ENCODE peak calls at places on chromosome 9, in nine cellular contexts. One of them, this sample, is unnamed.

GRCh38 chr9:4984171-4984570 is 901 bp upstream of the JAK2 start:
- DNase-seq in fibroblast of the conjunctiva: peak; percentile 27
- DNase-seq in NCI-H2029: no peak
- DNase-seq in brain pericyte: no peak
- DNase-seq in progenitor cell of endocrine pancreas: no peak
- DNase-seq in ELR: peak; percentile 67
- DNase-seq in GM20000: no peak
- DNase-seq in stimulated activated CD8-positive, alpha-beta memory T cell treated with anti-CD3 and anti-CD28 coated beads, Interleukin-7, amount 100 ng/mL, for 4 hours: no peak
- DNase-seq in head of caudate nucleus: no peak
- DNase-seq in this sample: peak; percentile 3

GRCh38 chr9:32603914-32604852 is 31.2 kb upstream of the NDUFB6 start:
- DNase-seq in stimulated activated CD8-positive, alpha-beta memory T cell treated with anti-CD3 and anti-CD28 coated beads, Interleukin-7, amount 100 ng/mL, for 4 hours: no peak
- DNase-seq in GM20000: no peak
- DNase-seq in progenitor cell of endocrine pancreas: no peak
- DNase-seq in fibroblast of the conjunctiva: no peak
- DNase-seq in NCI-H2029: no peak
- DNase-seq in head of caudate nucleus: no peak
- DNase-seq in brain pericyte: no peak
- DNase-seq in ELR: peak; percentile 53
- DNase-seq in this sample: no peak

GRCh38 chr9:4862506-4863250 is 69.9 kb downstream of the RCL1 start:
- DNase-seq in progenitor cell of endocrine pancreas: no peak
- DNase-seq in brain pericyte: no peak
- DNase-seq in stimulated activated CD8-positive, alpha-beta memory T cell treated with anti-CD3 and anti-CD28 coated beads, Interleukin-7, amount 100 ng/mL, for 4 hours: no peak
- DNase-seq in ELR: no peak
- DNase-seq in GM20000: no peak
- DNase-seq in fibroblast of the conjunctiva: no peak
- DNase-seq in NCI-H2029: no peak
- DNase-seq in head of caudate nucleus: no peak
- DNase-seq in this sample: no peak

GRCh38 chr9:126650404-126650804 is 36.7 kb downstream of the LMX1B start:
- DNase-seq in brain pericyte: no peak
- DNase-seq in stimulated activated CD8-positive, alpha-beta memory T cell treated with anti-CD3 and anti-CD28 coated beads, Interleukin-7, amount 100 ng/mL, for 4 hours: no peak
- DNase-seq in GM20000: no peak
- DNase-seq in head of caudate nucleus: no peak
- DNase-seq in ELR: no peak
- DNase-seq in NCI-H2029: no peak
- DNase-seq in fibroblast of the conjunctiva: no peak
- DNase-seq in progenitor cell of endocrine pancreas: no peak
- DNase-seq in this sample: no peak

GRCh38 chr9:92138157-92138959 is 23.1 kb upstream of the SPTLC1 start:
- DNase-seq in fibroblast of the conjunctiva: peak; percentile 34
- DNase-seq in GM20000: peak; percentile 65
- DNase-seq in stimulated activated CD8-positive, alpha-beta memory T cell treated with anti-CD3 and anti-CD28 coated beads, Interleukin-7, amount 100 ng/mL, for 4 hours: peak; percentile 37
- DNase-seq in ELR: peak; percentile 71
- DNase-seq in NCI-H2029: peak; percentile 34
- DNase-seq in progenitor cell of endocrine pancreas: peak; percentile 86
- DNase-seq in brain pericyte: no peak
- DNase-seq in head of caudate nucleus: peak; percentile 62
- DNase-seq in this sample: peak; percentile 61

GRCh38 chr9:134551657-134552348 is 89.8 kb upstream of the COL5A1 start:
- DNase-seq in stimulated activated CD8-positive, alpha-beta memory T cell treated with anti-CD3 and anti-CD28 coated beads, Interleukin-7, amount 100 ng/mL, for 4 hours: no peak
- DNase-seq in NCI-H2029: no peak
- DNase-seq in GM20000: no peak
- DNase-seq in head of caudate nucleus: peak; percentile 19
- DNase-seq in fibroblast of the conjunctiva: peak; percentile 24
- DNase-seq in progenitor cell of endocrine pancreas: no peak
- DNase-seq in ELR: peak; percentile 94
- DNase-seq in brain pericyte: no peak
- DNase-seq in this sample: no peak

GRCh38 chr9:133524146-133524545 is 613 bp downstream of the MYMK start:
- DNase-seq in fibroblast of the conjunctiva: no peak
- DNase-seq in brain pericyte: no peak
- DNase-seq in stimulated activated CD8-positive, alpha-beta memory T cell treated with anti-CD3 and anti-CD28 coated beads, Interleukin-7, amount 100 ng/mL, for 4 hours: no peak
- DNase-seq in ELR: no peak
- DNase-seq in head of caudate nucleus: no peak
- DNase-seq in NCI-H2029: no peak
- DNase-seq in progenitor cell of endocrine pancreas: no peak
- DNase-seq in GM20000: no peak
- DNase-seq in this sample: no peak

GRCh38 chr9:73230257-73230656 is 78.6 kb downstream of the ANXA1 start:
- DNase-seq in GM20000: no peak
- DNase-seq in ELR: no peak
- DNase-seq in fibroblast of the conjunctiva: no peak
- DNase-seq in brain pericyte: no peak
- DNase-seq in NCI-H2029: no peak
- DNase-seq in stimulated activated CD8-positive, alpha-beta memory T cell treated with anti-CD3 and anti-CD28 coated beads, Interleukin-7, amount 100 ng/mL, for 4 hours: no peak
- DNase-seq in progenitor cell of endocrine pancreas: no peak
- DNase-seq in head of caudate nucleus: no peak
- DNase-seq in this sample: no peak

GRCh38 chr9:135810806-135811575 is 96.4 kb downstream of the CAMSAP1 start:
- DNase-seq in progenitor cell of endocrine pancreas: no peak
- DNase-seq in stimulated activated CD8-positive, alpha-beta memory T cell treated with anti-CD3 and anti-CD28 coated beads, Interleukin-7, amount 100 ng/mL, for 4 hours: no peak
- DNase-seq in head of caudate nucleus: no peak
- DNase-seq in NCI-H2029: no peak
- DNase-seq in ELR: no peak
- DNase-seq in fibroblast of the conjunctiva: no peak
- DNase-seq in GM20000: no peak
- DNase-seq in brain pericyte: no peak
- DNase-seq in this sample: no peak

GRCh38 chr9:87515086-87515485 is 17.4 kb downstream of the DAPK1 start:
- DNase-seq in head of caudate nucleus: no peak
- DNase-seq in stimulated activated CD8-positive, alpha-beta memory T cell treated with anti-CD3 and anti-CD28 coated beads, Interleukin-7, amount 100 ng/mL, for 4 hours: no peak
- DNase-seq in NCI-H2029: no peak
- DNase-seq in progenitor cell of endocrine pancreas: no peak
- DNase-seq in brain pericyte: no peak
- DNase-seq in ELR: no peak
- DNase-seq in GM20000: no peak
- DNase-seq in fibroblast of the conjunctiva: no peak
- DNase-seq in this sample: no peak

GRCh38 chr9:126860757-126861466 is 473 bp downstream of the ZBTB34 start:
- DNase-seq in ELR: peak; percentile 42
- DNase-seq in progenitor cell of endocrine pancreas: peak; percentile 44
- DNase-seq in stimulated activated CD8-positive, alpha-beta memory T cell treated with anti-CD3 and anti-CD28 coated beads, Interleukin-7, amount 100 ng/mL, for 4 hours: no peak
- DNase-seq in brain pericyte: no peak
- DNase-seq in fibroblast of the conjunctiva: no peak
- DNase-seq in head of caudate nucleus: no peak
- DNase-seq in GM20000: peak; percentile 51
- DNase-seq in NCI-H2029: no peak
- DNase-seq in this sample: no peak

GRCh38 chr9:128286435-128286834 is 10.4 kb downstream of the SWI5 start:
- DNase-seq in stimulated activated CD8-positive, alpha-beta memory T cell treated with anti-CD3 and anti-CD28 coated beads, Interleukin-7, amount 100 ng/mL, for 4 hours: no peak
- DNase-seq in NCI-H2029: no peak
- DNase-seq in progenitor cell of endocrine pancreas: no peak
- DNase-seq in ELR: no peak
- DNase-seq in head of caudate nucleus: peak; percentile 75
- DNase-seq in GM20000: no peak
- DNase-seq in brain pericyte: no peak
- DNase-seq in fibroblast of the conjunctiva: no peak
- DNase-seq in this sample: no peak

GRCh38 chr9:11204521-11204920 is 591.7 kb upstream of the PTPRD start:
- DNase-seq in progenitor cell of endocrine pancreas: no peak
- DNase-seq in GM20000: no peak
- DNase-seq in NCI-H2029: no peak
- DNase-seq in stimulated activated CD8-positive, alpha-beta memory T cell treated with anti-CD3 and anti-CD28 coated beads, Interleukin-7, amount 100 ng/mL, for 4 hours: no peak
- DNase-seq in head of caudate nucleus: no peak
- DNase-seq in brain pericyte: no peak
- DNase-seq in fibroblast of the conjunctiva: no peak
- DNase-seq in ELR: no peak
- DNase-seq in this sample: no peak

GRCh38 chr9:30522486-30522885 is 1862.0 kb upstream of the ACO1 start:
- DNase-seq in stimulated activated CD8-positive, alpha-beta memory T cell treated with anti-CD3 and anti-CD28 coated beads, Interleukin-7, amount 100 ng/mL, for 4 hours: no peak
- DNase-seq in NCI-H2029: no peak
- DNase-seq in GM20000: no peak
- DNase-seq in brain pericyte: no peak
- DNase-seq in head of caudate nucleus: peak; percentile 42
- DNase-seq in fibroblast of the conjunctiva: no peak
- DNase-seq in ELR: no peak
- DNase-seq in progenitor cell of endocrine pancreas: no peak
- DNase-seq in this sample: no peak

GRCh38 chr9:2621678-2622360 is at the start of gene VLDLR:
- DNase-seq in NCI-H2029: no peak
- DNase-seq in progenitor cell of endocrine pancreas: peak; percentile 34
- DNase-seq in brain pericyte: no peak
- DNase-seq in ELR: peak; percentile 38
- DNase-seq in stimulated activated CD8-positive, alpha-beta memory T cell treated with anti-CD3 and anti-CD28 coated beads, Interleukin-7, amount 100 ng/mL, for 4 hours: no peak
- DNase-seq in head of caudate nucleus: peak; percentile 78
- DNase-seq in GM20000: peak; percentile 70
- DNase-seq in fibroblast of the conjunctiva: no peak
- DNase-seq in this sample: no peak

GRCh38 chr9:130267930-130268329 is 2.4 kb downstream of the HMCN2 start:
- DNase-seq in head of caudate nucleus: no peak
- DNase-seq in ELR: no peak
- DNase-seq in stimulated activated CD8-positive, alpha-beta memory T cell treated with anti-CD3 and anti-CD28 coated beads, Interleukin-7, amount 100 ng/mL, for 4 hours: no peak
- DNase-seq in fibroblast of the conjunctiva: no peak
- DNase-seq in NCI-H2029: no peak
- DNase-seq in brain pericyte: no peak
- DNase-seq in GM20000: no peak
- DNase-seq in progenitor cell of endocrine pancreas: no peak
- DNase-seq in this sample: no peak

GRCh38 chr9:21998026-21998425 is 3.4 kb downstream of the CDKN2B-AS1 start:
- DNase-seq in head of caudate nucleus: no peak
- DNase-seq in NCI-H2029: no peak
- DNase-seq in progenitor cell of endocrine pancreas: no peak
- DNase-seq in fibroblast of the conjunctiva: no peak
- DNase-seq in brain pericyte: no peak
- DNase-seq in ELR: no peak
- DNase-seq in GM20000: no peak
- DNase-seq in stimulated activated CD8-positive, alpha-beta memory T cell treated with anti-CD3 and anti-CD28 coated beads, Interleukin-7, amount 100 ng/mL, for 4 hours: no peak
- DNase-seq in this sample: no peak

GRCh38 chr9:114516913-114517312 is 11.6 kb upstream of the WHRN start:
- DNase-seq in progenitor cell of endocrine pancreas: no peak
- DNase-seq in head of caudate nucleus: no peak
- DNase-seq in ELR: peak; percentile 91
- DNase-seq in brain pericyte: no peak
- DNase-seq in NCI-H2029: no peak
- DNase-seq in fibroblast of the conjunctiva: no peak
- DNase-seq in stimulated activated CD8-positive, alpha-beta memory T cell treated with anti-CD3 and anti-CD28 coated beads, Interleukin-7, amount 100 ng/mL, for 4 hours: no peak
- DNase-seq in GM20000: no peak
- DNase-seq in this sample: no peak

GRCh38 chr9:124665391-124666058 is 105.6 kb downstream of the NR6A1 start:
- DNase-seq in progenitor cell of endocrine pancreas: no peak
- DNase-seq in stimulated activated CD8-positive, alpha-beta memory T cell treated with anti-CD3 and anti-CD28 coated beads, Interleukin-7, amount 100 ng/mL, for 4 hours: no peak
- DNase-seq in GM20000: no peak
- DNase-seq in ELR: peak; percentile 93
- DNase-seq in head of caudate nucleus: no peak
- DNase-seq in brain pericyte: no peak
- DNase-seq in fibroblast of the conjunctiva: no peak
- DNase-seq in NCI-H2029: no peak
- DNase-seq in this sample: no peak

GRCh38 chr9:97761066-97761598 is 64.0 kb upstream of the XPA start:
- DNase-seq in GM20000: no peak
- DNase-seq in fibroblast of the conjunctiva: no peak
- DNase-seq in head of caudate nucleus: no peak
- DNase-seq in stimulated activated CD8-positive, alpha-beta memory T cell treated with anti-CD3 and anti-CD28 coated beads, Interleukin-7, amount 100 ng/mL, for 4 hours: no peak
- DNase-seq in ELR: no peak
- DNase-seq in progenitor cell of endocrine pancreas: no peak
- DNase-seq in NCI-H2029: no peak
- DNase-seq in brain pericyte: no peak
- DNase-seq in this sample: no peak

GRCh38 chr9:87751423-87751822 is 25.5 kb downstream of the CTSL start:
- DNase-seq in head of caudate nucleus: no peak
- DNase-seq in stimulated activated CD8-positive, alpha-beta memory T cell treated with anti-CD3 and anti-CD28 coated beads, Interleukin-7, amount 100 ng/mL, for 4 hours: no peak
- DNase-seq in brain pericyte: no peak
- DNase-seq in progenitor cell of endocrine pancreas: no peak
- DNase-seq in ELR: no peak
- DNase-seq in GM20000: no peak
- DNase-seq in fibroblast of the conjunctiva: no peak
- DNase-seq in NCI-H2029: no peak
- DNase-seq in this sample: no peak

GRCh38 chr9:130030821-130031481 is 12.0 kb downstream of the FNBP1 start:
- DNase-seq in GM20000: no peak
- DNase-seq in NCI-H2029: no peak
- DNase-seq in progenitor cell of endocrine pancreas: no peak
- DNase-seq in fibroblast of the conjunctiva: no peak
- DNase-seq in stimulated activated CD8-positive, alpha-beta memory T cell treated with anti-CD3 and anti-CD28 coated beads, Interleukin-7, amount 100 ng/mL, for 4 hours: no peak
- DNase-seq in ELR: no peak
- DNase-seq in head of caudate nucleus: no peak
- DNase-seq in brain pericyte: no peak
- DNase-seq in this sample: no peak

This sample was measured in activated CD4-positive, CD25-positive, alpha-beta regulatory T cell treated with anti-CD3 and anti-CD28 coated beads, Interleukin-2, amount 50 U/mL, for 16 hours.